ENCODE peak calls at places on chromosomes 11 and 22, in six cellular contexts. Q is heart right ventricle, O is esophagus muscularis mucosa, A is heart left ventricle, I is body of pancreas, T is Peyer's patch. K is an unnamed sample.

GRCh38 chr11:42974510-42974909 is 337.3 kb upstream of the API5 start:
- DNase-seq in Q (no peak), O (no peak), A (no peak), I (no peak), T (no peak), K (no peak)

GRCh38 chr22:24968066-24968561 is 15.6 kb downstream of the KIAA1671 start:
- DNase-seq in Q (peak; percentile 29), O (no peak), A (peak; percentile 39), I (no peak), T (no peak), K (no peak)

GRCh38 chr11:45079943-45080719 is 66.3 kb upstream of the PRDM11 start:
- DNase-seq in Q (no peak), O (no peak), A (no peak), I (peak; percentile 42), T (no peak), K (no peak)

GRCh38 chr11:31788066-31788465 is 23.1 kb downstream of the PAX6 start:
- DNase-seq in Q (no peak), O (peak; percentile 62), A (no peak), I (no peak), T (no peak), K (no peak)

GRCh38 chr22:45009881-45010531 is at the start of gene PHF21B:
- DNase-seq in Q (peak; percentile 57), O (no peak), A (peak; percentile 58), I (peak; percentile 22), T (no peak), K (no peak)

GRCh38 chr11:43403357-43404231 is 44.9 kb downstream of the TTC17 start:
- DNase-seq in Q (no peak), O (no peak), A (no peak), I (no peak), T (no peak), K (no peak)

GRCh38 chr22:46684706-46685105 is 53.3 kb downstream of the CERK start:
- DNase-seq in Q (peak; percentile 35), O (no peak), A (peak; percentile 75), I (peak; percentile 16), T (no peak), K (no peak)

GRCh38 chr22:45804986-45805325 is 133.3 kb downstream of the ATXN10 start:
- DNase-seq in Q (no peak), O (no peak), A (no peak), I (no peak), T (no peak), K (no peak)

GRCh38 chr11:83835423-83835822 is 549.3 kb upstream of the CCDC90B start:
- DNase-seq in Q (no peak), O (no peak), A (no peak), I (no peak), T (no peak), K (no peak)

GRCh38 chr11:120057595-120058581 is 80.0 kb downstream of the TRIM29 start:
- DNase-seq in Q (no peak), O (peak; percentile 68), A (no peak), I (no peak), T (peak; percentile 66), K (no peak)

GRCh38 chr11:107970049-107970448 is 38.6 kb upstream of the CUL5 start:
- DNase-seq in Q (no peak), O (no peak), A (no peak), I (no peak), T (no peak), K (no peak)

GRCh38 chr22:42439821-42440674 is 7.8 kb upstream of the NFAM1 start:
- DNase-seq in Q (peak; percentile 40), O (no peak), A (peak; percentile 55), I (peak; percentile 55), T (no peak), K (no peak)

GRCh38 chr11:19844806-19845205 is 132.2 kb downstream of the NAV2 start:
- DNase-seq in Q (no peak), O (no peak), A (no peak), I (no peak), T (no peak), K (no peak)

GRCh38 chr22:44080936-44081853 is 57.1 kb downstream of the PARVB start:
- DNase-seq in Q (peak; percentile 73), O (peak; percentile 96), A (peak; percentile 81), I (peak; percentile 79), T (peak; percentile 75), K (peak; percentile 73)

GRCh38 chr22:22936915-22937656 is 49.5 kb downstream of the IGLL5 start:
- DNase-seq in Q (no peak), O (no peak), A (no peak), I (no peak), T (peak; percentile 2), K (no peak)

GRCh38 chr11:3947084-3947483 is 91.6 kb downstream of the STIM1 start:
- DNase-seq in Q (no peak), O (no peak), A (peak; percentile 41), I (peak; percentile 38), T (no peak), K (no peak)

GRCh38 chr11:91133361-91133760 is 910.5 kb upstream of the CHORDC1 start:
- DNase-seq in Q (no peak), O (no peak), A (no peak), I (no peak), T (no peak), K (no peak)

GRCh38 chr22:34973926-34974325 is 92.0 kb upstream of the ISX start:
- DNase-seq in Q (no peak), O (no peak), A (no peak), I (no peak), T (no peak), K (no peak)

GRCh38 chr22:20118572-20119020 is 1.6 kb upstream of the TRMT2A start:
- DNase-seq in Q (no peak), O (no peak), A (peak; percentile 15), I (no peak), T (no peak), K (no peak)
- H3K4me3 ChIP-seq in Q (no peak overlapping the region), O (peak overlapping the region; percentile 80), A (peak overlapping the region; percentile 64), I (no peak overlapping the region), T (peak overlapping the region; percentile 71), K (no peak overlapping the region)

DNA sequence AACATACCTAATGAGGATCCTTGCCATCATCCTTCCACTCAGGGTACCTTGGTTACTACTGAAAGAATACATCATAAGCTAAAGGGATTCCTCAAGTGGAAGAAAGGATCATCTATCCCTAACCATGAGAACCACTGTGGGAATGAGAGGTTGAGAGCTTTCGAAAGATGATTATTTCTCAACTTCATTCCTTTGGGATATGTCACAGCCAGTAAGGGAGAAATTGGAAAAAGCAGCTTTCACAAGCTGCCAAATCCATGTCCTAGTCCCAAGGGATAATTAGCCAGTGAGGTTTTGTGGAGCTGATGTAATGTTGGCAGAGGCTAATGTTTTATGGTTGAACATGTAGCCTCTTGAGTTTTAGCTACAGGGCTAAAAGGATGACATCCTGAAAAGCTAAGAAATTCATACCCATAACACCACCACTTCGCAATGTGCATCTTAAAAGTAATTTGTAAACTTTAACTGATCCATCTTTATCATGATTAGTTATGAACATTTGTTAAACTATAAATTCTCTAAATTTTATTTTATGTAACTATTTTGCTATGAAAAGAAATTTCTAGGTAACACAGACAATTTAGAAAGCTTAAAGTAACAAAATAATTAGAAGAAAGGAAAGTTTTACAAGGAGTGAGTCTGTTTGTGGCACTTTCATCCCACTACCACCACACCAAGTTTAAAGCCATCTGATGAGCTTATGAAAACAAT is 123.9 kb downstream of the MRTFA start:
- DNase-seq in Q (no peak), O (no peak), A (no peak), I (peak; percentile 44), T (no peak), K (no peak)
- H3K4me1 ChIP-seq in Q (peaks cover 63% of the 10 kb centered on the region), O (peaks cover 71% of the 10 kb centered on the region), A (peaks cover 53% of the 10 kb centered on the region), I (peaks cover 50% of the 10 kb centered on the region), T (no peaks in the 10 kb centered on the region), K (no peaks in the 10 kb centered on the region)

DNA sequence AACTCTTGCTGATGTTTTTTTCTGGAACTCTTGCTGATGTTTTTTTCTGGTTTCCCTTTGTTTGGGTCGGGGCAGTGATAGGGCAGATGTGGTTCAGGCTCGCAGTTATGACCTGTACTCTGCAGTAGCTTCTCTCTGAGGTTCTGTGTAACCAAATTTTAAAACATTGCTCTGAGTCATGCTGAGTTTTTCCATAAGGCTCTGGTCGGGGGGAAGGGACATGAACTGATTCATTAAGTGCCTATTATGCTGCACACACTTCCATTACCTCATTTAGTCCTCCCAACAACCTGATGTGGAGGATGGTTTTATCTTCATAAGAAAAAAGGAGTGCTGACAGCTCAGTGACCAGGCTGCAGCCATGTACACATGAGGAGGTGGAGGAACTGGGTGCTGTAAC is 18.9 kb downstream of the TNRC6B start:
- DNase-seq in Q (no peak), O (no peak), A (no peak), I (no peak), T (no peak), K (no peak)
- H3K4me3 ChIP-seq in Q (no peak overlapping the region), O (peak overlapping the region; percentile 11), A (no peak overlapping the region), I (no peak overlapping the region), T (no peak overlapping the region), K (no peak overlapping the region)

GRCh38 chr11:118217575-118217974 is 7.2 kb downstream of the JAML start:
- DNase-seq in Q (no peak), O (no peak), A (no peak), I (no peak), T (no peak), K (no peak)

GRCh38 chr11:118222437-118222836 is 2.4 kb downstream of the JAML start:
- DNase-seq in Q (no peak), O (no peak), A (no peak), I (no peak), T (no peak), K (no peak)

GRCh38 chr11:118221419-118221818 is 3.4 kb downstream of the JAML start:
- DNase-seq in Q (no peak), O (no peak), A (no peak), I (no peak), T (no peak), K (no peak)

GRCh38 chr11:118219244-118219643 is 5.6 kb downstream of the JAML start:
- DNase-seq in Q (no peak), O (no peak), A (no peak), I (no peak), T (no peak), K (no peak)

DNA sequence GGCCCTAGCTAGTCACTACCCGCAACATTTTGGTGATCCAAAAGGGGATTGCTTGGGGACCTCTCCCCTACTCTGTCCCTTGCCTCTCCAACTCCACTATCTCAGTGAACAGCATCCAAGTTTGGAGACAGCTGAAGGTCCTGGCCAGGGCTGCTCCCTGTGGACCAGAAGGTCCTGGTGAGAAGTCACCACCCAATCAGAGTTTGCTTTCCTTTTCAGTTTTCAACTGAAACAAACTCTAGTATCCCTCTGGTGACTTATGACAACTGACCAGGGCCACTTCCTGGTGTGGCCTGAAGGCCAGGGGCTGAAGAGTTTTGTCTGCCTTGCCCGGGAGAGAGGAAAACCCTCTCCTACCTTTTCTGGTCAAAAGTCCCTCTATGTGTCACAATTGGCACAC is 5.1 kb downstream of the JAML start:
- DNase-seq in Q (no peak), O (no peak), A (no peak), I (no peak), T (no peak), K (no peak)
- H3K4me1 ChIP-seq in Q (no peaks in the 10 kb centered on the region), O (no peaks in the 10 kb centered on the region), A (no peaks in the 10 kb centered on the region), I (no peaks in the 10 kb centered on the region), T (no peaks in the 10 kb centered on the region), K (no peaks in the 10 kb centered on the region)